ENCODE peak calls at places on chromosomes 5 and 9, in nine cellular contexts. Z is stimulated activated CD4-positive, alpha-beta T cell treated with anti-CD3 and anti-CD28 coated beads, Interleukin-15, amount 100 ng/mL, for 48 hours; S is nephron progenitor cell; F is psoas muscle; B is NCI-H1048; Y is transverse colon; D is retina; M is activated CD8-positive, alpha-beta memory T cell treated with anti-CD3 and anti-CD28 coated beads, Interleukin-2, amount 50 U/mL, for 48 hours; V is H7. X is an unnamed sample.

GRCh38 chr5:150163547-150164059 is 3.0 kb upstream of the CDX1 start:
- DNase-seq in Z (no peak), S (peak; percentile 67), F (peak; percentile 87), B (no peak), Y (peak; percentile 78), D (no peak), M (no peak), V (peak; percentile 75), X (no peak)

GRCh38 chr9:98654247-98654646 is 54.5 kb downstream of the GABBR2 start:
- DNase-seq in Z (no peak), S (no peak), F (no peak), B (no peak), Y (no peak), D (no peak), M (no peak), V (no peak), X (no peak)

GRCh38 chr5:78540335-78541057 is 108.1 kb downstream of the LHFPL2 start:
- DNase-seq in Z (no peak), S (no peak), F (no peak), B (no peak), Y (no peak), D (peak; percentile 53), M (no peak), V (no peak), X (no peak)

GRCh38 chr5:94778299-94778698 is 159.8 kb downstream of the SLF1 start:
- DNase-seq in Z (no peak), S (no peak), F (no peak), B (no peak), Y (no peak), D (no peak), M (no peak), V (peak; percentile 34), X (no peak)

GRCh38 chr5:66209350-66209749 is 65.2 kb downstream of the SREK1 start:
- DNase-seq in Z (no peak), S (no peak), F (no peak), B (no peak), Y (no peak), D (no peak), M (no peak), V (no peak), X (no peak)

GRCh38 chr9:97386265-97386633 is 25.6 kb upstream of the TDRD7 start:
- DNase-seq in Z (no peak), S (no peak), F (no peak), B (no peak), Y (peak; percentile 46), D (no peak), M (no peak), V (no peak), X (no peak)

GRCh38 chr5:73311291-73312110 is 137.1 kb downstream of the FOXD1 start:
- DNase-seq in Z (no peak), S (peak; percentile 62), F (peak; percentile 71), B (no peak), Y (no peak), D (peak; percentile 74), M (no peak), V (peak; percentile 72), X (no peak)

GRCh38 chr5:122149691-122150090 is 20.3 kb downstream of the ZNF474 start:
- DNase-seq in Z (no peak), S (no peak), F (no peak), B (no peak), Y (no peak), D (no peak), M (no peak), V (no peak), X (no peak)

GRCh38 chr5:83547156-83547555 is 75.6 kb downstream of the VCAN start:
- DNase-seq in Z (no peak), S (no peak), F (no peak), B (no peak), Y (no peak), D (no peak), M (no peak), V (no peak), X (no peak)

GRCh38 chr5:119353686-119354366 is 2.0 kb upstream of the TNFAIP8 start:
- DNase-seq in Z (no peak), S (no peak), F (no peak), B (no peak), Y (no peak), D (no peak), M (no peak), V (no peak), X (no peak)

GRCh38 chr9:127447416-127448111 is 3.6 kb downstream of the RPL12 start:
- DNase-seq in Z (no peak), S (no peak), F (no peak), B (no peak), Y (no peak), D (no peak), M (peak; percentile 62), V (no peak), X (no peak)

GRCh38 chr5:169576181-169576598 is 7.4 kb upstream of the SPDL1 start:
- DNase-seq in Z (no peak), S (no peak), F (no peak), B (no peak), Y (no peak), D (no peak), M (no peak), V (no peak), X (no peak)

GRCh38 chr5:94526708-94527107 is 91.7 kb downstream of the KIAA0825 start:
- DNase-seq in Z (no peak), S (no peak), F (no peak), B (no peak), Y (no peak), D (no peak), M (no peak), V (no peak), X (no peak)

GRCh38 chr5:172187118-172188032 is 649 bp downstream of the STK10 start:
- DNase-seq in Z (peak; percentile 55), S (peak; percentile 41), F (peak; percentile 79), B (no peak), Y (peak; percentile 81), D (peak; percentile 85), M (peak; percentile 86), V (peak; percentile 75), X (peak; percentile 27)

GRCh38 chr5:43304520-43304919 is 8.7 kb downstream of the HMGCS1 start:
- DNase-seq in Z (no peak), S (no peak), F (no peak), B (no peak), Y (no peak), D (no peak), M (no peak), V (no peak), X (no peak)

GRCh38 chr9:33434317-33435105 is 12.9 kb downstream of the AQP3 start:
- DNase-seq in Z (no peak), S (no peak), F (no peak), B (no peak), Y (no peak), D (no peak), M (no peak), V (no peak), X (no peak)

GRCh38 chr9:131330814-131331600 is 41.5 kb downstream of the PLPP7 start:
- DNase-seq in Z (no peak), S (peak; percentile 38), F (peak; percentile 39), B (no peak), Y (no peak), D (peak; percentile 65), M (no peak), V (peak; percentile 92), X (no peak)

GRCh38 chr9:113299800-113300292 is 3.3 kb downstream of the RNF183 start:
- DNase-seq in Z (no peak), S (no peak), F (no peak), B (no peak), Y (peak; percentile 49), D (no peak), M (no peak), V (no peak), X (no peak)

GRCh38 chr9:79883073-79883645 is 311.4 kb downstream of the TLE4 start:
- DNase-seq in Z (no peak), S (no peak), F (no peak), B (no peak), Y (peak; percentile 26), D (no peak), M (peak; percentile 59), V (no peak), X (no peak)

GRCh38 chr9:96784021-96784420 is 6.1 kb upstream of the ZNF510 start:
- DNase-seq in Z (no peak), S (no peak), F (no peak), B (no peak), Y (no peak), D (no peak), M (no peak), V (no peak), X (no peak)

GRCh38 chr5:43420241-43420640 is 8.1 kb upstream of the CCL28 start:
- DNase-seq in Z (no peak), S (peak; percentile 6), F (no peak), B (no peak), Y (no peak), D (no peak), M (no peak), V (no peak), X (no peak)

GRCh38 chr5:145495741-145496140 is 339.4 kb downstream of the PRELID2 start:
- DNase-seq in Z (no peak), S (no peak), F (no peak), B (no peak), Y (no peak), D (no peak), M (no peak), V (no peak), X (no peak)

GRCh38 chr9:126371007-126371870 is 44.6 kb downstream of the MVB12B start:
- DNase-seq in Z (no peak), S (no peak), F (no peak), B (no peak), Y (no peak), D (no peak), M (no peak), V (no peak), X (no peak)

GRCh38 chr5:447501-447900 is 4.5 kb downstream of the EXOC3 start:
- DNase-seq in Z (no peak), S (no peak), F (peak; percentile 27), B (no peak), Y (no peak), D (no peak), M (no peak), V (no peak), X (no peak)

GRCh38 chr5:109877670-109878045 is 187.9 kb downstream of the MAN2A1 start:
- DNase-seq in Z (no peak), S (no peak), F (no peak), B (no peak), Y (no peak), D (no peak), M (no peak), V (no peak), X (no peak)

GRCh38 chr9:38024036-38024681 is 44.9 kb downstream of the SHB start:
- DNase-seq in Z (no peak), S (no peak), F (peak; percentile 84), B (no peak), Y (peak; percentile 43), D (peak; percentile 54), M (no peak), V (no peak), X (no peak)

GRCh38 chr5:176892663-176893062 is 6.5 kb downstream of the HK3 start:
- DNase-seq in Z (no peak), S (no peak), F (no peak), B (no peak), Y (no peak), D (no peak), M (peak; percentile 23), V (peak; percentile 7), X (no peak)

X was measured in cerebellar nuclear complex.